ENCODE peak calls at places on chromosomes 12 and 14, in ten cellular contexts. A is T-helper 17 cell; K is NCI-H1930; L is activated CD4-positive, CD25-positive, alpha-beta regulatory T cell treated with anti-CD3 and anti-CD28 coated beads, Interleukin-2, amount 50 U/mL, for 72 hours; Y is tibial nerve; E is neuronal stem cell; F is NCI-H146; U is AG04449; X is naive B cell; M is glomerular endothelial cell. Z is an unnamed sample.

GRCh38 chr12:108914031-108914630 is 34.2 kb downstream of the DAO start:
- DNase-seq in A (no peak), K (no peak), L (no peak), Y (peak; percentile 29), E (no peak), F (no peak), U (no peak), X (no peak), M (no peak), Z (no peak)

GRCh38 chr12:47758584-47758833 is 171 bp downstream of the RAPGEF3 start:
- DNase-seq in A (no peak), K (no peak), L (no peak), Y (no peak), E (no peak), F (no peak), U (no peak), X (no peak), M (no peak), Z (no peak)

GRCh38 chr14:23071975-23072539 is 14.7 kb upstream of the CDH24 start:
- DNase-seq in A (no peak), K (no peak), L (no peak), Y (no peak), E (no peak), F (no peak), U (no peak), X (no peak), M (no peak), Z (no peak)

GRCh38 chr12:75455839-75456238 is 24.7 kb upstream of the GLIPR1 start:
- DNase-seq in A (no peak), K (no peak), L (no peak), Y (no peak), E (no peak), F (peak; percentile 17), U (no peak), X (no peak), M (no peak), Z (no peak)

GRCh38 chr12:4386756-4387155 is 7.2 kb upstream of the FGF23 start:
- DNase-seq in A (no peak), K (no peak), L (no peak), Y (no peak), E (no peak), F (peak; percentile 42), U (no peak), X (no peak), M (no peak), Z (no peak)

GRCh38 chr12:51942501-51943000 is 8.9 kb upstream of the ACVR1B start:
- DNase-seq in A (no peak), K (no peak), L (no peak), Y (no peak), E (no peak), F (no peak), U (no peak), X (no peak), M (no peak), Z (no peak)

GRCh38 chr14:98924046-98924445 is 348.0 kb downstream of the BCL11B start:
- DNase-seq in A (no peak), K (no peak), L (no peak), Y (no peak), E (no peak), F (no peak), U (no peak), X (no peak), M (no peak), Z (no peak)

GRCh38 chr12:95417372-95417771 is 56.6 kb upstream of the METAP2 start:
- DNase-seq in A (no peak), K (no peak), L (no peak), Y (no peak), E (no peak), F (no peak), U (no peak), X (no peak), M (no peak), Z (no peak)

GRCh38 chr12:108734200-108734906 is 3.0 kb upstream of the CORO1C start:
- DNase-seq in A (no peak), K (no peak), L (no peak), Y (no peak), E (no peak), F (peak; percentile 8), U (peak; percentile 79), X (no peak), M (no peak), Z (no peak)

GRCh38 chr12:67517181-67517887 is 131.2 kb upstream of the DYRK2 start:
- DNase-seq in A (no peak), K (no peak), L (no peak), Y (peak; percentile 33), E (no peak), F (no peak), U (no peak), X (no peak), M (no peak), Z (no peak)

GRCh38 chr12:122844366-122844971 is 9.2 kb downstream of the HIP1R start:
- DNase-seq in A (no peak), K (no peak), L (no peak), Y (no peak), E (no peak), F (no peak), U (no peak), X (no peak), M (no peak), Z (no peak)

GRCh38 chr14:22391908-22392307 is 197.1 kb downstream of the DAD1 start:
- DNase-seq in A (no peak), K (peak; percentile 18), L (no peak), Y (no peak), E (peak; percentile 64), F (no peak), U (no peak), X (peak; percentile 46), M (peak; percentile 58), Z (peak; percentile 74)

GRCh38 chr14:84575681-84576080 is 954.3 kb upstream of the FLRT2 start:
- DNase-seq in A (no peak), K (no peak), L (no peak), Y (no peak), E (no peak), F (no peak), U (no peak), X (no peak), M (no peak), Z (no peak)

GRCh38 chr12:1527789-1528188 is 66.6 kb downstream of the FBXL14 start:
- DNase-seq in A (no peak), K (no peak), L (no peak), Y (no peak), E (no peak), F (no peak), U (peak; percentile 83), X (no peak), M (no peak), Z (no peak)

GRCh38 chr12:26712892-26713291 is 120.1 kb downstream of the ITPR2 start:
- DNase-seq in A (no peak), K (no peak), L (no peak), Y (no peak), E (no peak), F (no peak), U (no peak), X (no peak), M (no peak), Z (no peak)

GRCh38 chr12:67327466-67327865 is 58.3 kb downstream of the CAND1 start:
- DNase-seq in A (no peak), K (no peak), L (no peak), Y (no peak), E (no peak), F (no peak), U (no peak), X (no peak), M (no peak), Z (no peak)

GRCh38 chr12:123094349-123095073 is 56.4 kb downstream of the PITPNM2 start:
- DNase-seq in A (no peak), K (no peak), L (no peak), Y (peak; percentile 17), E (no peak), F (no peak), U (no peak), X (no peak), M (no peak), Z (no peak)

GRCh38 chr14:103144085-103144484 is 20.8 kb downstream of the TNFAIP2 start:
- DNase-seq in A (no peak), K (no peak), L (no peak), Y (no peak), E (no peak), F (no peak), U (no peak), X (no peak), M (no peak), Z (no peak)

GRCh38 chr12:1840561-1840960 is 20.2 kb downstream of the LRTM2 start:
- DNase-seq in A (no peak), K (no peak), L (no peak), Y (no peak), E (no peak), F (no peak), U (no peak), X (no peak), M (no peak), Z (no peak)

GRCh38 chr12:26212988-26213387 is 17.6 kb downstream of the SSPN start:
- DNase-seq in A (no peak), K (no peak), L (no peak), Y (no peak), E (no peak), F (no peak), U (no peak), X (no peak), M (no peak), Z (no peak)

GRCh38 chr12:10562306-10562933 is 51.0 kb downstream of the MAGOHB start:
- DNase-seq in A (no peak), K (peak; percentile 16), L (no peak), Y (no peak), E (peak; percentile 18), F (peak; percentile 65), U (no peak), X (peak; percentile 43), M (peak; percentile 36), Z (no peak)

GRCh38 chr12:95318071-95318545 is 100.5 kb downstream of the VEZT start:
- DNase-seq in A (no peak), K (peak; percentile 60), L (no peak), Y (no peak), E (no peak), F (peak; percentile 84), U (peak; percentile 64), X (no peak), M (no peak), Z (no peak)

GRCh38 chr14:62468946-62469345 is 576.3 kb downstream of the KCNH5 start:
- DNase-seq in A (no peak), K (no peak), L (no peak), Y (no peak), E (no peak), F (no peak), U (no peak), X (no peak), M (no peak), Z (no peak)

GRCh38 chr14:24013654-24014514 is 25.2 kb downstream of the DHRS4L2 start:
- DNase-seq in A (peak; percentile 17), K (peak; percentile 55), L (peak; percentile 40), Y (no peak), E (peak; percentile 67), F (peak; percentile 60), U (no peak), X (peak; percentile 48), M (peak; percentile 54), Z (no peak)

GRCh38 chr14:71414631-71415403 is 507.6 kb downstream of the PCNX1 start:
- DNase-seq in A (no peak), K (no peak), L (no peak), Y (no peak), E (no peak), F (no peak), U (no peak), X (no peak), M (no peak), Z (no peak)